ENCODE peak calls at places on chromosome 17, in five cellular contexts. One of them, this sample, is unnamed.

GRCh38 chr17:80789356-80789902 is 202.2 kb upstream of the CHMP6 start:
- DNase-seq in memory B cell: no peak
- DNase-seq in activated naive CD4-positive, alpha-beta T cell: no peak
- DNase-seq in NCI-H1694: no peak
- DNase-seq in LoVo: no peak
- DNase-seq in this sample: no peak

GRCh38 chr17:53765609-53766008 is 57.1 kb upstream of the KIF2B start:
- DNase-seq in NCI-H1694: no peak
- DNase-seq in memory B cell: no peak
- DNase-seq in activated naive CD4-positive, alpha-beta T cell: no peak
- DNase-seq in LoVo: no peak
- DNase-seq in this sample: no peak

GRCh38 chr17:77096570-77097214 is 44.1 kb upstream of the SEC14L1 start:
- DNase-seq in LoVo: no peak
- DNase-seq in NCI-H1694: no peak
- DNase-seq in memory B cell: no peak
- DNase-seq in activated naive CD4-positive, alpha-beta T cell: no peak
- DNase-seq in this sample: peak

GRCh38 chr17:9371019-9371418 is 204.6 kb downstream of the STX8 start:
- DNase-seq in activated naive CD4-positive, alpha-beta T cell: no peak
- DNase-seq in memory B cell: no peak
- DNase-seq in NCI-H1694: no peak
- DNase-seq in LoVo: no peak
- DNase-seq in this sample: no peak

GRCh38 chr17:44878627-44879221 is 20.5 kb downstream of the EFTUD2 start:
- DNase-seq in activated naive CD4-positive, alpha-beta T cell: no peak
- DNase-seq in memory B cell: no peak
- DNase-seq in NCI-H1694: peak
- DNase-seq in LoVo: no peak
- DNase-seq in this sample: peak

GRCh38 chr17:41688641-41689496 is at the start of gene EIF1:
- DNase-seq in activated naive CD4-positive, alpha-beta T cell: peak
- DNase-seq in LoVo: peak
- DNase-seq in NCI-H1694: peak
- DNase-seq in memory B cell: peak
- DNase-seq in this sample: peak

GRCh38 chr17:48904428-48904827 is 3.8 kb upstream of the UBE2Z start:
- DNase-seq in memory B cell: no peak
- DNase-seq in NCI-H1694: no peak
- DNase-seq in LoVo: no peak
- DNase-seq in activated naive CD4-positive, alpha-beta T cell: no peak
- DNase-seq in this sample: no peak

GRCh38 chr17:36933174-36934143 is 3.8 kb upstream of the LHX1 start:
- DNase-seq in memory B cell: peak
- DNase-seq in LoVo: no peak
- DNase-seq in activated naive CD4-positive, alpha-beta T cell: no peak
- DNase-seq in NCI-H1694: no peak
- DNase-seq in this sample: peak

GRCh38 chr17:40316571-40317344 is 7.8 kb downstream of the RARA start:
- DNase-seq in activated naive CD4-positive, alpha-beta T cell: no peak
- DNase-seq in LoVo: no peak
- DNase-seq in NCI-H1694: no peak
- DNase-seq in memory B cell: no peak
- DNase-seq in this sample: peak

GRCh38 chr17:44354582-44355309 is 8.9 kb downstream of the FAM171A2 start:
- DNase-seq in activated naive CD4-positive, alpha-beta T cell: peak
- DNase-seq in LoVo: no peak
- DNase-seq in memory B cell: peak
- DNase-seq in NCI-H1694: no peak
- DNase-seq in this sample: no peak

GRCh38 chr17:73652886-73653480 is 8.7 kb upstream of the SDK2 start:
- DNase-seq in activated naive CD4-positive, alpha-beta T cell: no peak
- DNase-seq in memory B cell: peak
- DNase-seq in LoVo: no peak
- DNase-seq in NCI-H1694: no peak
- DNase-seq in this sample: no peak

GRCh38 chr17:27747462-27748359 is 52.6 kb downstream of the NOS2 start:
- DNase-seq in LoVo: no peak
- DNase-seq in memory B cell: peak
- DNase-seq in NCI-H1694: no peak
- DNase-seq in activated naive CD4-positive, alpha-beta T cell: no peak
- DNase-seq in this sample: peak

GRCh38 chr17:37373530-37374159 is 2.1 kb upstream of the C17orf78 start:
- DNase-seq in NCI-H1694: peak
- DNase-seq in LoVo: peak
- DNase-seq in activated naive CD4-positive, alpha-beta T cell: peak
- DNase-seq in memory B cell: peak
- DNase-seq in this sample: peak

GRCh38 chr17:79981661-79982101 is 54.0 kb downstream of the TBC1D16 start:
- DNase-seq in NCI-H1694: no peak
- DNase-seq in memory B cell: no peak
- DNase-seq in LoVo: no peak
- DNase-seq in activated naive CD4-positive, alpha-beta T cell: no peak
- DNase-seq in this sample: no peak

GRCh38 chr17:74137416-74137815 is 66.1 kb upstream of the RPL38 start:
- DNase-seq in memory B cell: no peak
- DNase-seq in activated naive CD4-positive, alpha-beta T cell: no peak
- DNase-seq in NCI-H1694: no peak
- DNase-seq in LoVo: no peak
- DNase-seq in this sample: no peak

GRCh38 chr17:69733171-69734014 is 318.9 kb downstream of the MAP2K6 start:
- DNase-seq in activated naive CD4-positive, alpha-beta T cell: no peak
- DNase-seq in memory B cell: no peak
- DNase-seq in NCI-H1694: no peak
- DNase-seq in LoVo: no peak
- DNase-seq in this sample: no peak

GRCh38 chr17:55783684-55784245 is 32.9 kb downstream of the PCTP start:
- DNase-seq in LoVo: no peak
- DNase-seq in activated naive CD4-positive, alpha-beta T cell: no peak
- DNase-seq in NCI-H1694: no peak
- DNase-seq in memory B cell: no peak
- DNase-seq in this sample: no peak

GRCh38 chr17:17413821-17414220 is 63.0 kb upstream of the MED9 start:
- DNase-seq in memory B cell: no peak
- DNase-seq in NCI-H1694: no peak
- DNase-seq in LoVo: no peak
- DNase-seq in activated naive CD4-positive, alpha-beta T cell: no peak
- DNase-seq in this sample: no peak

GRCh38 chr17:40602445-40603443 is 37.5 kb upstream of the CCR7 start:
- DNase-seq in memory B cell: no peak
- DNase-seq in LoVo: no peak
- DNase-seq in NCI-H1694: no peak
- DNase-seq in activated naive CD4-positive, alpha-beta T cell: peak
- DNase-seq in this sample: no peak

GRCh38 chr17:1029196-1029911 is 32.4 kb downstream of the TIMM22 start:
- DNase-seq in activated naive CD4-positive, alpha-beta T cell: no peak
- DNase-seq in LoVo: no peak
- DNase-seq in NCI-H1694: no peak
- DNase-seq in memory B cell: no peak
- DNase-seq in this sample: no peak

GRCh38 chr17:38730526-38731379 is 612 bp downstream of the CISD3 start:
- DNase-seq in activated naive CD4-positive, alpha-beta T cell: peak
- DNase-seq in NCI-H1694: no peak
- DNase-seq in memory B cell: no peak
- DNase-seq in LoVo: peak
- DNase-seq in this sample: peak

GRCh38 chr17:72952641-72953313 is 139.7 kb downstream of the SLC39A11 start:
- DNase-seq in LoVo: no peak
- DNase-seq in NCI-H1694: no peak
- DNase-seq in memory B cell: no peak
- DNase-seq in activated naive CD4-positive, alpha-beta T cell: no peak
- DNase-seq in this sample: no peak

GRCh38 chr17:17840751-17841591 is 4.2 kb upstream of the SREBF1 start:
- DNase-seq in memory B cell: no peak
- DNase-seq in NCI-H1694: peak
- DNase-seq in LoVo: peak
- DNase-seq in activated naive CD4-positive, alpha-beta T cell: no peak
- DNase-seq in this sample: no peak

GRCh38 chr17:8742828-8743227 is 1.8 kb downstream of the CCDC42 start:
- DNase-seq in memory B cell: no peak
- DNase-seq in LoVo: no peak
- DNase-seq in activated naive CD4-positive, alpha-beta T cell: no peak
- DNase-seq in NCI-H1694: no peak
- DNase-seq in this sample: no peak

GRCh38 chr17:50924800-50925199 is 58.6 kb upstream of the TOB1 start:
- DNase-seq in memory B cell: no peak
- DNase-seq in activated naive CD4-positive, alpha-beta T cell: no peak
- DNase-seq in LoVo: no peak
- DNase-seq in NCI-H1694: no peak
- DNase-seq in this sample: no peak

GRCh38 chr17:30717290-30718098 is 107.0 kb downstream of the CRLF3 start:
- DNase-seq in LoVo: no peak
- DNase-seq in activated naive CD4-positive, alpha-beta T cell: no peak
- DNase-seq in memory B cell: no peak
- DNase-seq in NCI-H1694: no peak
- DNase-seq in this sample: no peak

GRCh38 chr17:43723697-43724359 is 34.8 kb downstream of the SOST start:
- DNase-seq in memory B cell: no peak
- DNase-seq in activated naive CD4-positive, alpha-beta T cell: no peak
- DNase-seq in LoVo: peak
- DNase-seq in NCI-H1694: no peak
- DNase-seq in this sample: no peak

GRCh38 chr17:48510381-48510760 is 20.4 kb downstream of the HOXB1 start:
- DNase-seq in activated naive CD4-positive, alpha-beta T cell: no peak
- DNase-seq in LoVo: no peak
- DNase-seq in NCI-H1694: no peak
- DNase-seq in memory B cell: no peak
- DNase-seq in this sample: no peak

GRCh38 chr17:49291929-49292328 is 61.3 kb upstream of the PHOSPHO1 start:
- DNase-seq in activated naive CD4-positive, alpha-beta T cell: no peak
- DNase-seq in NCI-H1694: no peak
- DNase-seq in LoVo: no peak
- DNase-seq in memory B cell: no peak
- DNase-seq in this sample: no peak

GRCh38 chr17:78781339-78782304 is at the start of gene CYTH1:
- DNase-seq in memory B cell: peak
- DNase-seq in NCI-H1694: no peak
- DNase-seq in LoVo: peak
- DNase-seq in activated naive CD4-positive, alpha-beta T cell: peak
- DNase-seq in this sample: peak

GRCh38 chr17:45353047-45353446 is 36.2 kb upstream of the MAP3K14 start:
- DNase-seq in memory B cell: no peak
- DNase-seq in LoVo: no peak
- DNase-seq in NCI-H1694: no peak
- DNase-seq in activated naive CD4-positive, alpha-beta T cell: no peak
- DNase-seq in this sample: no peak

This sample was measured in HT-29.